ENCODE peak calls at places on chromosomes 7 and 10, in seven cellular contexts. C is activated T-helper 9 cell treated with anti-CD3 and anti-CD28 coated beads, Interleukin-2, amount 50 U/mL, for 16 hours; G is activated CD8-positive, alpha-beta memory T cell treated with anti-CD3 and anti-CD28 coated beads, Interleukin-2, amount 50 U/mL, for 4 hours; F is hepatic stellate cell; B is activated naive CD4-positive, alpha-beta T cell treated with anti-CD3 and anti-CD28 coated beads, Interleukin-2, amount 10 ng/mL, durations not matched to agents 7 days and 5 days; U is OCI-LY7; N is right lobe of liver. R is an unnamed sample.

GRCh38 chr10:87685832-87686589 is 26.3 kb downstream of the PAPSS2 start:
- DNase-seq in C (no peak), G (no peak), F (no peak), B (no peak), U (no peak), N (no peak), R (no peak)

GRCh38 chr10:33252324-33252723 is 82.1 kb downstream of the NRP1 start:
- DNase-seq in C (no peak), G (no peak), F (no peak), B (no peak), U (no peak), N (no peak), R (no peak)

GRCh38 chr10:69631566-69631965 is 1.5 kb downstream of the FAM241B start:
- DNase-seq in C (no peak), G (no peak), F (no peak), B (no peak), U (no peak), N (no peak), R (no peak)

GRCh38 chr7:46449743-46450142 is 528.7 kb upstream of the IGFBP3 start:
- DNase-seq in C (no peak), G (no peak), F (no peak), B (no peak), U (no peak), N (no peak), R (no peak)

GRCh38 chr7:604884-605531 is 85.4 kb upstream of the PDGFA start:
- DNase-seq in C (no peak), G (no peak), F (no peak), B (no peak), U (no peak), N (peak; percentile 48), R (no peak)

GRCh38 chr10:34286136-34286739 is 528.9 kb downstream of the PARD3 start:
- DNase-seq in C (no peak), G (no peak), F (no peak), B (no peak), U (no peak), N (no peak), R (no peak)

GRCh38 chr7:35969055-35969454 is 168.2 kb downstream of the SEPTIN7 start:
- DNase-seq in C (no peak), G (no peak), F (no peak), B (no peak), U (no peak), N (no peak), R (no peak)

GRCh38 chr7:467393-467828 is 52.2 kb downstream of the PDGFA start:
- DNase-seq in C (no peak), G (peak; percentile 0), F (no peak), B (no peak), U (no peak), N (no peak), R (no peak)

GRCh38 chr7:26399309-26399610 is 107.6 kb downstream of the SNX10 start:
- DNase-seq in C (no peak), G (no peak), F (peak; percentile 7), B (no peak), U (no peak), N (no peak), R (no peak)

GRCh38 chr10:76210241-76210640 is 778.8 kb downstream of the LRMDA start:
- DNase-seq in C (no peak), G (no peak), F (no peak), B (no peak), U (no peak), N (no peak), R (no peak)

GRCh38 chr10:114634607-114634974 is 23.5 kb downstream of the ABLIM1 start:
- DNase-seq in C (no peak), G (no peak), F (peak; percentile 86), B (no peak), U (no peak), N (no peak), R (peak; percentile 94)

GRCh38 chr7:2993396-2993795 is 50.3 kb downstream of the CARD11 start:
- DNase-seq in C (no peak), G (no peak), F (no peak), B (no peak), U (no peak), N (peak; percentile 33), R (no peak)

GRCh38 chr7:111232249-111233084 is 141.5 kb downstream of the LRRN3 start:
- DNase-seq in C (no peak), G (no peak), F (peak; percentile 11), B (no peak), U (no peak), N (no peak), R (peak; percentile 43)

GRCh38 chr7:4837814-4838625 is 23.8 kb downstream of the PAPOLB start:
- DNase-seq in C (no peak), G (no peak), F (no peak), B (no peak), U (no peak), N (no peak), R (no peak)

GRCh38 chr10:660413-660979 is 29.0 kb downstream of the DIP2C start:
- DNase-seq in C (no peak), G (no peak), F (no peak), B (no peak), U (no peak), N (no peak), R (no peak)

GRCh38 chr7:1020849-1021251 is 23.5 kb upstream of the GPR146 start:
- DNase-seq in C (no peak), G (no peak), F (no peak), B (peak; percentile 45), U (peak; percentile 64), N (no peak), R (no peak)

GRCh38 chr7:23474098-23474828 is 4.0 kb upstream of the IGF2BP3 start:
- DNase-seq in C (no peak), G (peak; percentile 36), F (peak; percentile 83), B (peak; percentile 89), U (peak; percentile 99), N (peak; percentile 88), R (peak; percentile 91)

GRCh38 chr7:95578299-95578855 is 17.9 kb downstream of the PDK4 start:
- DNase-seq in C (no peak), G (no peak), F (no peak), B (no peak), U (no peak), N (no peak), R (no peak)

GRCh38 chr7:127437772-127438330 is 45.3 kb upstream of the ZNF800 start:
- DNase-seq in C (no peak), G (no peak), F (peak; percentile 34), B (no peak), U (no peak), N (no peak), R (peak; percentile 15)

GRCh38 chr10:109889867-109890266 is 33.4 kb downstream of the XPNPEP1 start:
- DNase-seq in C (no peak), G (no peak), F (peak; percentile 71), B (no peak), U (no peak), N (no peak), R (peak; percentile 80)

R was measured in fibroblast of the aortic adventitia.